ENCODE peak calls at places on chromosomes 5 and 9, in seven cellular contexts. One of them, this sample, is unnamed.
A peak's percentile ranks its signal among the peaks of the same experiment; 100 is the strongest.

GRCh38 chr9:72443855-72444254 is 77.6 kb upstream of the TMC1 start:
- DNase-seq in SK-N-SH: no peak
- DNase-seq in HL-60: peak; percentile 76
- DNase-seq in Panc1: no peak
- DNase-seq in H1: no peak
- DNase-seq in GM12892: peak; percentile 25
- DNase-seq in spleen: no peak
- DNase-seq in this sample: no peak

GRCh38 chr9:38087934-38088925 is 19.2 kb upstream of the SHB start:
- DNase-seq in SK-N-SH: peak; percentile 84
- DNase-seq in HL-60: no peak
- DNase-seq in Panc1: peak; percentile 35
- DNase-seq in H1: peak; percentile 33
- DNase-seq in GM12892: peak; percentile 44
- DNase-seq in spleen: peak; percentile 93
- DNase-seq in this sample: peak; percentile 87

GRCh38 chr9:95552814-95553546 is 36.2 kb upstream of the PTCH1 start:
- DNase-seq in SK-N-SH: no peak
- DNase-seq in HL-60: no peak
- DNase-seq in Panc1: no peak
- DNase-seq in H1: peak; percentile 73
- DNase-seq in GM12892: no peak
- DNase-seq in spleen: peak; percentile 79
- DNase-seq in this sample: no peak

GRCh38 chr9:81575976-81576375 is 113.4 kb downstream of the TLE1 start:
- DNase-seq in SK-N-SH: no peak
- DNase-seq in HL-60: no peak
- DNase-seq in Panc1: no peak
- DNase-seq in H1: no peak
- DNase-seq in GM12892: no peak
- DNase-seq in spleen: no peak
- DNase-seq in this sample: no peak

GRCh38 chr5:177122566-177122965 is 11.0 kb upstream of the NSD1 start:
- DNase-seq in SK-N-SH: no peak
- DNase-seq in HL-60: no peak
- DNase-seq in Panc1: no peak
- DNase-seq in H1: no peak
- DNase-seq in GM12892: no peak
- DNase-seq in spleen: peak; percentile 17
- DNase-seq in this sample: no peak

GRCh38 chr5:43661102-43661501 is 58.1 kb downstream of the NNT start:
- DNase-seq in SK-N-SH: peak; percentile 13
- DNase-seq in HL-60: no peak
- DNase-seq in Panc1: peak; percentile 8
- DNase-seq in H1: no peak
- DNase-seq in GM12892: no peak
- DNase-seq in spleen: no peak
- DNase-seq in this sample: no peak

GRCh38 chr5:126124706-126125345 is 298.4 kb upstream of the GRAMD2B start:
- DNase-seq in SK-N-SH: no peak
- DNase-seq in HL-60: no peak
- DNase-seq in Panc1: no peak
- DNase-seq in H1: no peak
- DNase-seq in GM12892: no peak
- DNase-seq in spleen: no peak
- DNase-seq in this sample: no peak

GRCh38 chr5:93058309-93058708 is 522.7 kb downstream of the NR2F1-AS1 start:
- DNase-seq in SK-N-SH: no peak
- DNase-seq in HL-60: no peak
- DNase-seq in Panc1: no peak
- DNase-seq in H1: no peak
- DNase-seq in GM12892: no peak
- DNase-seq in spleen: no peak
- DNase-seq in this sample: no peak

GRCh38 chr9:34993502-34994428 is 4.2 kb downstream of the DNAJB5 start:
- DNase-seq in SK-N-SH: peak; percentile 74
- DNase-seq in HL-60: no peak
- DNase-seq in Panc1: no peak
- DNase-seq in H1: no peak
- DNase-seq in GM12892: no peak
- DNase-seq in spleen: peak; percentile 74
- DNase-seq in this sample: peak; percentile 80

GRCh38 chr5:151270599-151270998 is 17.6 kb downstream of the GM2A start:
- DNase-seq in SK-N-SH: no peak
- DNase-seq in HL-60: no peak
- DNase-seq in Panc1: no peak
- DNase-seq in H1: no peak
- DNase-seq in GM12892: no peak
- DNase-seq in spleen: no peak
- DNase-seq in this sample: no peak

GRCh38 chr5:67248703-67249589 is 52.3 kb upstream of the CD180 start:
- DNase-seq in SK-N-SH: no peak
- DNase-seq in HL-60: no peak
- DNase-seq in Panc1: no peak
- DNase-seq in H1: no peak
- DNase-seq in GM12892: no peak
- DNase-seq in spleen: no peak
- DNase-seq in this sample: no peak

GRCh38 chr5:119484884-119485283 is 32.6 kb downstream of the HSD17B4 start:
- DNase-seq in SK-N-SH: no peak
- DNase-seq in HL-60: no peak
- DNase-seq in Panc1: no peak
- DNase-seq in H1: no peak
- DNase-seq in GM12892: no peak
- DNase-seq in spleen: no peak
- DNase-seq in this sample: no peak

GRCh38 chr5:135660826-135661555 is 82.2 kb upstream of the CXCL14 start:
- DNase-seq in SK-N-SH: no peak
- DNase-seq in HL-60: no peak
- DNase-seq in Panc1: no peak
- DNase-seq in H1: no peak
- DNase-seq in GM12892: no peak
- DNase-seq in spleen: no peak
- DNase-seq in this sample: no peak

GRCh38 chr5:141496038-141496437 is 7.2 kb downstream of the PCDHGC5 start:
- DNase-seq in SK-N-SH: no peak
- DNase-seq in HL-60: no peak
- DNase-seq in Panc1: no peak
- DNase-seq in H1: no peak
- DNase-seq in GM12892: no peak
- DNase-seq in spleen: no peak
- DNase-seq in this sample: no peak

GRCh38 chr5:140608730-140609520 is 24.1 kb downstream of the CD14 start:
- DNase-seq in SK-N-SH: no peak
- DNase-seq in HL-60: peak; percentile 62
- DNase-seq in Panc1: no peak
- DNase-seq in H1: no peak
- DNase-seq in GM12892: no peak
- DNase-seq in spleen: no peak
- DNase-seq in this sample: peak; percentile 71

GRCh38 chr9:35658894-35659220 is 765 bp downstream of the CCDC107 start:
- DNase-seq in SK-N-SH: no peak
- DNase-seq in HL-60: no peak
- DNase-seq in Panc1: no peak
- DNase-seq in H1: no peak
- DNase-seq in GM12892: no peak
- DNase-seq in spleen: no peak
- DNase-seq in this sample: no peak

GRCh38 chr5:74952406-74952805 is 86.2 kb upstream of the FAM169A start:
- DNase-seq in SK-N-SH: no peak
- DNase-seq in HL-60: no peak
- DNase-seq in Panc1: no peak
- DNase-seq in H1: no peak
- DNase-seq in GM12892: no peak
- DNase-seq in spleen: no peak
- DNase-seq in this sample: no peak

GRCh38 chr5:68289576-68289975 is 74.0 kb downstream of the PIK3R1 start:
- DNase-seq in SK-N-SH: no peak
- DNase-seq in HL-60: no peak
- DNase-seq in Panc1: no peak
- DNase-seq in H1: no peak
- DNase-seq in GM12892: no peak
- DNase-seq in spleen: no peak
- DNase-seq in this sample: no peak

GRCh38 chr9:37404590-37404989 is 17.9 kb upstream of the GRHPR start:
- DNase-seq in SK-N-SH: no peak
- DNase-seq in HL-60: no peak
- DNase-seq in Panc1: no peak
- DNase-seq in H1: no peak
- DNase-seq in GM12892: no peak
- DNase-seq in spleen: no peak
- DNase-seq in this sample: no peak

GRCh38 chr9:91303741-91304140 is 58.0 kb downstream of the AUH start:
- DNase-seq in SK-N-SH: no peak
- DNase-seq in HL-60: no peak
- DNase-seq in Panc1: no peak
- DNase-seq in H1: no peak
- DNase-seq in GM12892: no peak
- DNase-seq in spleen: no peak
- DNase-seq in this sample: no peak

GRCh38 chr5:170755679-170756456 is 27.7 kb upstream of the GABRP start:
- DNase-seq in SK-N-SH: peak; percentile 31
- DNase-seq in HL-60: no peak
- DNase-seq in Panc1: no peak
- DNase-seq in H1: no peak
- DNase-seq in GM12892: no peak
- DNase-seq in spleen: no peak
- DNase-seq in this sample: no peak

GRCh38 chr9:89178162-89179120 is at the start of gene SHC3:
- DNase-seq in SK-N-SH: peak; percentile 70
- DNase-seq in HL-60: no peak
- DNase-seq in Panc1: no peak
- DNase-seq in H1: no peak
- DNase-seq in GM12892: no peak
- DNase-seq in spleen: no peak
- DNase-seq in this sample: no peak

GRCh38 chr5:68375540-68375939 is 160.0 kb downstream of the PIK3R1 start:
- DNase-seq in SK-N-SH: no peak
- DNase-seq in HL-60: no peak
- DNase-seq in Panc1: no peak
- DNase-seq in H1: no peak
- DNase-seq in GM12892: no peak
- DNase-seq in spleen: no peak
- DNase-seq in this sample: no peak

GRCh38 chr5:54883374-54884194 is 101.8 kb downstream of the ESM1 start:
- DNase-seq in SK-N-SH: peak; percentile 39
- DNase-seq in HL-60: no peak
- DNase-seq in Panc1: no peak
- DNase-seq in H1: peak; percentile 39
- DNase-seq in GM12892: no peak
- DNase-seq in spleen: peak; percentile 78
- DNase-seq in this sample: peak; percentile 68
- TF ChIP-seq POLR2AphosphoS5 in SK-N-SH: no peak
- TF ChIP-seq POLR2AphosphoS5 in HL-60: no peak
- TF ChIP-seq POLR2AphosphoS5 in Panc1: no peak
- TF ChIP-seq POLR2AphosphoS5 in H1: peak; percentile 50
- TF ChIP-seq POLR2AphosphoS5 in GM12892: no peak
- TF ChIP-seq POLR2AphosphoS5 in spleen: peak; percentile 6
- TF ChIP-seq POLR2AphosphoS5 in this sample: no peak

DNA sequence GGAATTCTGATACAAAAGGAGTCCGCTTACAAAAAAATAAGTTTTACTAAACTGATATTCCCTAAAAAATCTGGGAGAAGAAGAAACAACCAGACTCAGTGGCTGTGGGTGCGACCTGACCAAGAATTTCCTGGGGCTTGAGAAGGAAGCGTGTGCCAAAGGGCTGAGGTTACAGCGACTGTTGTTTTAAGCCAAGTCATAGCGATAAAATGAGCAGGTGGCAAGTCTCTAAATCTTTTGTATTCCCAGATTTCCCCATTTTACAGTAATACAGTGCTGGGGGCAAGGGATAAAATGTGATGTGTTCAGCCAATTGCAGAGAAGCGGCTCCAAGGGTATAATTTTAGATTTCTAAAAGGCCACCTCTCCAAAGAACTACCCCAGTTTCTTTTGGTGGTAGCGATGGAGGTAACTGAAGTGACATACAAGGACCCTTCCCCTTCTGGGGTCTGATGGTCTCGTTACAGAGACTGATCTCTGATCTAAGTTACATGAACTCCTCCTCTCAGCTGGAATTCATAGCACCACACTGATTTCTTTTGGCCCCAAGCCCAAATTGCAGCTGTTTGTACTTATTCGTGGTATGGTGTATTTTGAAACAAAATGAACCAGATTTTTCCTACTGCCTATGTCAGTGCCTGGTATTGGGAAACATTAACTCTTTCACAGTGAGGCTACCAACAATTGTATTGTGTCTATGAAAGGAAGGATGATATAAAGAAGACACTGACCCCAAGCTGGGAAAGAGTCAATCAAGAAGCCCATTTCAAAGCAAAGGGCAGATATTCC is 41.6 kb downstream of the LPAR1 start:
- DNase-seq in SK-N-SH: no peak
- DNase-seq in HL-60: no peak
- DNase-seq in Panc1: no peak
- DNase-seq in H1: no peak
- DNase-seq in GM12892: no peak
- DNase-seq in spleen: no peak
- DNase-seq in this sample: peak; percentile 86
- TF ChIP-seq POLR2AphosphoS5 in SK-N-SH: no peak
- TF ChIP-seq POLR2AphosphoS5 in HL-60: no peak
- TF ChIP-seq POLR2AphosphoS5 in Panc1: no peak
- TF ChIP-seq POLR2AphosphoS5 in H1: no peak
- TF ChIP-seq POLR2AphosphoS5 in GM12892: no peak
- TF ChIP-seq POLR2AphosphoS5 in spleen: no peak
- TF ChIP-seq POLR2AphosphoS5 in this sample: peak; percentile 61

GRCh38 chr5:160272889-160273288 is 39.5 kb downstream of the CCNJL start:
- DNase-seq in SK-N-SH: no peak
- DNase-seq in HL-60: no peak
- DNase-seq in Panc1: no peak
- DNase-seq in H1: no peak
- DNase-seq in GM12892: no peak
- DNase-seq in spleen: no peak
- DNase-seq in this sample: no peak
- TF ChIP-seq POLR2AphosphoS5 in SK-N-SH: no peak
- TF ChIP-seq POLR2AphosphoS5 in HL-60: no peak
- TF ChIP-seq POLR2AphosphoS5 in Panc1: no peak
- TF ChIP-seq POLR2AphosphoS5 in H1: no peak
- TF ChIP-seq POLR2AphosphoS5 in GM12892: no peak
- TF ChIP-seq POLR2AphosphoS5 in spleen: no peak
- TF ChIP-seq POLR2AphosphoS5 in this sample: no peak

DNA sequence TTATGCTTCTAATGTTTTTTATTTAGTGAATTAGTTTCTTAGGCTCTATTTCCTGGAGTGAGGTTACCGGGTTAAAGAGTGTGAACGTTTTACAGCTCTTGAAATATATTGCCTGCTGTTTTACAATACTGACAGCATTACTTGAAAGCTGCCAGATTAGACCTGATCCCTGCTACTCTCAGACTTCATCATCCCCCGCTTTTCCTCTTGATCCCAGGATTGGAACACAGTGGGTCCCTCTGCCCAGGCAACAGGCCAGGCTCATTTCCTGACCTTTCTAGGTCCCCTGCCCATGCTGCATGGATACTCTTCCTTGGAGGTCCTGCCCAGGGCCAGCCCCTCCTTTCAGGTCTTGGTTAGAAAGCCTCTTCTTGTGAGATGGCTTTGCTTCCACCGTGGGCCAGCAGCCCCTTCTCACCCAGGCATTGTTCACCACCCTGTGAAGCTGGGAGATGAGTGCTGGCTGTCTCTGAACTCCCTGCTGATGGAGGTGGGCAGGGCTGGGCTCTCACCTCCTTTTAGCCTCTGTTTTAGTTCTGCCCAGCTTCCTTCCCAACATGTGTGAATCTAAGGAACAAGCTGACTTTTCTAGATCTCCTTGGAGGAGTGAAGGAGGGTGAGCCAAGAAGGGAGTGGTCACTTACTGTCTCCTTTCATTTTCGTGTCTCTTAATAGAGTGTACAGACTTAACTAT is 15.5 kb upstream of the FAM120AOS start:
- DNase-seq in SK-N-SH: no peak
- DNase-seq in HL-60: no peak
- DNase-seq in Panc1: no peak
- DNase-seq in H1: no peak
- DNase-seq in GM12892: no peak
- DNase-seq in spleen: no peak
- DNase-seq in this sample: no peak
- TF ChIP-seq POLR2AphosphoS5 in SK-N-SH: no peak
- TF ChIP-seq POLR2AphosphoS5 in HL-60: no peak
- TF ChIP-seq POLR2AphosphoS5 in Panc1: no peak
- TF ChIP-seq POLR2AphosphoS5 in H1: no peak
- TF ChIP-seq POLR2AphosphoS5 in GM12892: no peak
- TF ChIP-seq POLR2AphosphoS5 in spleen: no peak
- TF ChIP-seq POLR2AphosphoS5 in this sample: no peak

This sample was measured in suprapubic skin.